ENCODE peak calls at places on chromosomes 4 and X, in ten cellular contexts. One of them, this sample, is unnamed.

GRCh38 chr4:86108152-86108551 is 251.7 kb downstream of the MAPK10 start:
- DNase-seq in fibroblast of pulmonary artery: no peak
- DNase-seq in CD8-positive, alpha-beta T cell: no peak
- DNase-seq in astrocyte of the spinal cord: peak; percentile 55
- DNase-seq in upper lobe of left lung: no peak
- DNase-seq in AG10803: peak; percentile 44
- DNase-seq in lung: no peak
- DNase-seq in mesothelial cell of epicardium: no peak
- DNase-seq in progenitor cell of endocrine pancreas: no peak
- DNase-seq in choroid plexus epithelial cell: peak; percentile 55
- DNase-seq in this sample: no peak

GRCh38 chrX:107712231-107713204 is 63.1 kb downstream of the TSC22D3 start:
- DNase-seq in fibroblast of pulmonary artery: peak; percentile 79
- DNase-seq in CD8-positive, alpha-beta T cell: peak; percentile 18
- DNase-seq in astrocyte of the spinal cord: peak; percentile 63
- DNase-seq in upper lobe of left lung: peak; percentile 68
- DNase-seq in AG10803: peak; percentile 44
- DNase-seq in lung: no peak
- DNase-seq in mesothelial cell of epicardium: no peak
- DNase-seq in progenitor cell of endocrine pancreas: no peak
- DNase-seq in choroid plexus epithelial cell: peak; percentile 72
- DNase-seq in this sample: no peak

GRCh38 chr4:99447079-99447478 is 11.9 kb upstream of the ADH7 start:
- DNase-seq in fibroblast of pulmonary artery: peak; percentile 82
- DNase-seq in CD8-positive, alpha-beta T cell: no peak
- DNase-seq in astrocyte of the spinal cord: peak; percentile 45
- DNase-seq in upper lobe of left lung: peak; percentile 30
- DNase-seq in AG10803: peak; percentile 64
- DNase-seq in lung: no peak
- DNase-seq in mesothelial cell of epicardium: no peak
- DNase-seq in progenitor cell of endocrine pancreas: no peak
- DNase-seq in choroid plexus epithelial cell: peak; percentile 61
- DNase-seq in this sample: no peak

GRCh38 chrX:23008431-23009099 is 8.8 kb downstream of the DDX53 start:
- DNase-seq in fibroblast of pulmonary artery: peak; percentile 41
- DNase-seq in CD8-positive, alpha-beta T cell: no peak
- DNase-seq in astrocyte of the spinal cord: peak; percentile 53
- DNase-seq in upper lobe of left lung: no peak
- DNase-seq in AG10803: peak; percentile 28
- DNase-seq in lung: no peak
- DNase-seq in mesothelial cell of epicardium: no peak
- DNase-seq in progenitor cell of endocrine pancreas: no peak
- DNase-seq in choroid plexus epithelial cell: peak; percentile 57
- DNase-seq in this sample: no peak

GRCh38 chr4:81580346-81581013 is 108.8 kb upstream of the RASGEF1B start:
- DNase-seq in fibroblast of pulmonary artery: no peak
- DNase-seq in CD8-positive, alpha-beta T cell: no peak
- DNase-seq in astrocyte of the spinal cord: no peak
- DNase-seq in upper lobe of left lung: no peak
- DNase-seq in AG10803: no peak
- DNase-seq in lung: no peak
- DNase-seq in mesothelial cell of epicardium: no peak
- DNase-seq in progenitor cell of endocrine pancreas: no peak
- DNase-seq in choroid plexus epithelial cell: no peak
- DNase-seq in this sample: no peak

GRCh38 chr4:57094482-57095223 is 15.5 kb downstream of the IGFBP7 start:
- DNase-seq in fibroblast of pulmonary artery: peak; percentile 72
- DNase-seq in CD8-positive, alpha-beta T cell: no peak
- DNase-seq in astrocyte of the spinal cord: peak; percentile 73
- DNase-seq in upper lobe of left lung: no peak
- DNase-seq in AG10803: peak; percentile 58
- DNase-seq in lung: no peak
- DNase-seq in mesothelial cell of epicardium: no peak
- DNase-seq in progenitor cell of endocrine pancreas: no peak
- DNase-seq in choroid plexus epithelial cell: peak; percentile 70
- DNase-seq in this sample: no peak

GRCh38 chr4:182923376-182923775 is 6.2 kb upstream of the DCTD start:
- DNase-seq in fibroblast of pulmonary artery: no peak
- DNase-seq in CD8-positive, alpha-beta T cell: no peak
- DNase-seq in astrocyte of the spinal cord: no peak
- DNase-seq in upper lobe of left lung: no peak
- DNase-seq in AG10803: no peak
- DNase-seq in lung: no peak
- DNase-seq in mesothelial cell of epicardium: no peak
- DNase-seq in progenitor cell of endocrine pancreas: no peak
- DNase-seq in choroid plexus epithelial cell: peak; percentile 29
- DNase-seq in this sample: no peak

GRCh38 chrX:107429090-107429489 is 20.4 kb upstream of the FRMPD3 start:
- DNase-seq in fibroblast of pulmonary artery: peak; percentile 42
- DNase-seq in CD8-positive, alpha-beta T cell: peak; percentile 25
- DNase-seq in astrocyte of the spinal cord: no peak
- DNase-seq in upper lobe of left lung: no peak
- DNase-seq in AG10803: peak; percentile 23
- DNase-seq in lung: no peak
- DNase-seq in mesothelial cell of epicardium: no peak
- DNase-seq in progenitor cell of endocrine pancreas: no peak
- DNase-seq in choroid plexus epithelial cell: peak; percentile 38
- DNase-seq in this sample: no peak

GRCh38 chr4:84939111-84939510 is 27.4 kb downstream of the WDFY3 start:
- DNase-seq in fibroblast of pulmonary artery: no peak
- DNase-seq in CD8-positive, alpha-beta T cell: no peak
- DNase-seq in astrocyte of the spinal cord: no peak
- DNase-seq in upper lobe of left lung: no peak
- DNase-seq in AG10803: no peak
- DNase-seq in lung: no peak
- DNase-seq in mesothelial cell of epicardium: no peak
- DNase-seq in progenitor cell of endocrine pancreas: no peak
- DNase-seq in choroid plexus epithelial cell: no peak
- DNase-seq in this sample: no peak

GRCh38 chr4:93237526-93237925 is 591.0 kb upstream of the ATOH1 start:
- DNase-seq in fibroblast of pulmonary artery: no peak
- DNase-seq in CD8-positive, alpha-beta T cell: no peak
- DNase-seq in astrocyte of the spinal cord: no peak
- DNase-seq in upper lobe of left lung: no peak
- DNase-seq in AG10803: no peak
- DNase-seq in lung: no peak
- DNase-seq in mesothelial cell of epicardium: no peak
- DNase-seq in progenitor cell of endocrine pancreas: no peak
- DNase-seq in choroid plexus epithelial cell: no peak
- DNase-seq in this sample: no peak

GRCh38 chrX:134981910-134982309 is 8.9 kb upstream of the SMIM10 start:
- DNase-seq in fibroblast of pulmonary artery: no peak
- DNase-seq in CD8-positive, alpha-beta T cell: no peak
- DNase-seq in astrocyte of the spinal cord: no peak
- DNase-seq in upper lobe of left lung: no peak
- DNase-seq in AG10803: no peak
- DNase-seq in lung: no peak
- DNase-seq in mesothelial cell of epicardium: no peak
- DNase-seq in progenitor cell of endocrine pancreas: no peak
- DNase-seq in choroid plexus epithelial cell: no peak
- DNase-seq in this sample: no peak

GRCh38 chrX:50081282-50081955 is 119.4 kb downstream of the AKAP4 start:
- DNase-seq in fibroblast of pulmonary artery: peak; percentile 49
- DNase-seq in CD8-positive, alpha-beta T cell: no peak
- DNase-seq in astrocyte of the spinal cord: peak; percentile 3
- DNase-seq in upper lobe of left lung: peak; percentile 68
- DNase-seq in AG10803: peak; percentile 26
- DNase-seq in lung: peak; percentile 34
- DNase-seq in mesothelial cell of epicardium: no peak
- DNase-seq in progenitor cell of endocrine pancreas: no peak
- DNase-seq in choroid plexus epithelial cell: peak; percentile 49
- DNase-seq in this sample: no peak

DNA sequence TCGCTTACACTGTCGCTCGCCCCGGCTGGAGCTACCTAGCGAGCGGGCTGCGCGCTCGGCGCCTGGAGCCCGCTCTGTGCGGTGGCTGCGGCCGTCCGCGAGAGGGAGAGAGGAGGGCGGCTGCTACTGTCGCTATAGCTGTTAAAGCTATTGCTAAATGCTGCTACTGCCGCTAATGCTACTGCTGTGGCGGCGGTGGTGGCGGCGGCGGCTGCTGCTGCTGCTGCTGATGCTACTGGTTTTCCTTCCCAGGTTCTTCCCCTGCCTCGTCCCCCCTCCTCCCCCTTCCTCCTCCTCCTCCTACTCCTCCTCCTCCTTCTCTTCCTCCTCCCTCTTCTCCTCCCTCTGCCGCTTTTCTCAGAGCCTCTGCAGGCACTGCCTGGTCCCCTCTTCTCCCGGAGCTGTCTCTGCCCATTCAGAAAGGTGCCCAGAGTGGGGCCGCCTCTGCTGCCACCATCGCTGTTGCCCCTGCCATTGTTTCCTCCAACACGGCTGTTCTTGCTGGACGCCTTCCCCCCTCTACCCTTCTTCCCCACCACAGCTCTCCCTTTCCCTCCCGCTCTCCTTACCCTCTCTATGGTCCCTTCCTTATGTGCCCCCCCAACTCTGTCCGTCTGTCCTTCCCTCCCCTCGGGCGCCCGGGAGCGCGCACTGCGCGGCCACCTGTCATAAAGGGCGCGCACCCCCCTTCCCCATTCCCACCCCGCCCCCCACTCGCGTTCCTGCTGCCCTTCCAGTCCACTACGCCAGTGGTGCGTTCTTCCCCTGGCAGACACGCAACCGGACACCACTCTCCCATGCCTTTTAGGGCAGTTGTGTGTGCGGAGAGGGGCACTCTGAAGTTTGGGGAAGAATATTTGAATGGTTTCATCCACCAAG is at the start of gene NEXMIF:
- DNase-seq in fibroblast of pulmonary artery: peak; percentile 7
- DNase-seq in CD8-positive, alpha-beta T cell: no peak
- DNase-seq in astrocyte of the spinal cord: no peak
- DNase-seq in upper lobe of left lung: peak; percentile 26
- DNase-seq in AG10803: peak; percentile 9
- DNase-seq in lung: peak; percentile 29
- DNase-seq in mesothelial cell of epicardium: no peak
- DNase-seq in progenitor cell of endocrine pancreas: peak; percentile 49
- DNase-seq in choroid plexus epithelial cell: peak; percentile 15
- DNase-seq in this sample: peak; percentile 22
- TF ChIP-seq CTCF in fibroblast of pulmonary artery: no peak
- TF ChIP-seq CTCF in CD8-positive, alpha-beta T cell: no peak
- TF ChIP-seq CTCF in astrocyte of the spinal cord: peak; percentile 18
- TF ChIP-seq CTCF in upper lobe of left lung: no peak
- TF ChIP-seq CTCF in AG10803: no peak
- TF ChIP-seq CTCF in lung: no peak
- TF ChIP-seq CTCF in mesothelial cell of epicardium: no peak
- TF ChIP-seq CTCF in progenitor cell of endocrine pancreas: peak; percentile 47
- TF ChIP-seq CTCF in choroid plexus epithelial cell: no peak
- TF ChIP-seq CTCF in this sample: peak; percentile 5

GRCh38 chr4:373062-373839 is 35.6 kb downstream of the ZNF141 start:
- DNase-seq in fibroblast of pulmonary artery: no peak
- DNase-seq in CD8-positive, alpha-beta T cell: no peak
- DNase-seq in astrocyte of the spinal cord: peak; percentile 12
- DNase-seq in upper lobe of left lung: no peak
- DNase-seq in AG10803: no peak
- DNase-seq in lung: no peak
- DNase-seq in mesothelial cell of epicardium: no peak
- DNase-seq in progenitor cell of endocrine pancreas: no peak
- DNase-seq in choroid plexus epithelial cell: no peak
- DNase-seq in this sample: no peak

DNA sequence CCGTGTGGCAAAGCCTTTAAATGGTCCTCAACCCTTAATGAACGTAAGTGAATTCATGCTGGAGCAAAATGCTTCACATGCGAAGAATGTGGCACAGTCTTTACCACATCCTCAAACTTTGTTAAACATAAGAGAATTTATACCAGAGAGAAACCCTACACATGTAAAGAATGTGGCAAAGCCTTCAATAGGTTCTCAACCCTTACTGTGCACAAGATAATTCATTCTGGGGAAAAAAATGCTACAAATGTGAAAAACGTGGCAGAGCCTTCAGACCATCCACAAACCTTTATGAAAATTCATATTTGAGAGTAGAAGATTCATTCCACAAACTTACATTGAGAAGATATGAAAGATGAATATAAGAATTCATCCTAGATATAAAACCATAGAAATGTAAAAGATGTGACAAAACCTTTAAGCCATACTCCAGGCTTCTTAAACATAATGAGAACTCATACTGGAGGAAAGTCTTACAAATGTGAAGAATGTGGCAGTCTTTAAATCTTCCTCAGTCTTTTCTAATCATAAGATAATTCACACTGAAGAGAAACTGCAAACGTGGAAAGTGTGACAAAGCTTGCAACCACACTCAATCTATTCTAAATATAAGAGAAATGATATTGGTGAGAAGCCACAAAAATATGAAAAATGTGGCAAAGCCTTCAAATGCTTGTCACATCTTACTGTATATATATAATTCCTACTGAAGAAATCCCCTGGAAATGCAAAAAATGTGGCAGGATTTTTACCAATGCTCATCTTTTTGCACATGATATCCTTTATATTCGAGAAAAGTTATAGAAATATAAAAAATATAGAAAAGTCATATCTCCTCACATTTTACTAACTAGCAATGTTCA is 36.9 kb downstream of the ZNF141 start:
- DNase-seq in fibroblast of pulmonary artery: no peak
- DNase-seq in CD8-positive, alpha-beta T cell: no peak
- DNase-seq in astrocyte of the spinal cord: no peak
- DNase-seq in upper lobe of left lung: no peak
- DNase-seq in AG10803: no peak
- DNase-seq in lung: no peak
- DNase-seq in mesothelial cell of epicardium: no peak
- DNase-seq in progenitor cell of endocrine pancreas: no peak
- DNase-seq in choroid plexus epithelial cell: no peak
- DNase-seq in this sample: no peak
- TF ChIP-seq CTCF in fibroblast of pulmonary artery: no peak
- TF ChIP-seq CTCF in CD8-positive, alpha-beta T cell: no peak
- TF ChIP-seq CTCF in astrocyte of the spinal cord: no peak
- TF ChIP-seq CTCF in upper lobe of left lung: no peak
- TF ChIP-seq CTCF in AG10803: no peak
- TF ChIP-seq CTCF in lung: no peak
- TF ChIP-seq CTCF in mesothelial cell of epicardium: no peak
- TF ChIP-seq CTCF in progenitor cell of endocrine pancreas: no peak
- TF ChIP-seq CTCF in choroid plexus epithelial cell: no peak
- TF ChIP-seq CTCF in this sample: no peak

DNA sequence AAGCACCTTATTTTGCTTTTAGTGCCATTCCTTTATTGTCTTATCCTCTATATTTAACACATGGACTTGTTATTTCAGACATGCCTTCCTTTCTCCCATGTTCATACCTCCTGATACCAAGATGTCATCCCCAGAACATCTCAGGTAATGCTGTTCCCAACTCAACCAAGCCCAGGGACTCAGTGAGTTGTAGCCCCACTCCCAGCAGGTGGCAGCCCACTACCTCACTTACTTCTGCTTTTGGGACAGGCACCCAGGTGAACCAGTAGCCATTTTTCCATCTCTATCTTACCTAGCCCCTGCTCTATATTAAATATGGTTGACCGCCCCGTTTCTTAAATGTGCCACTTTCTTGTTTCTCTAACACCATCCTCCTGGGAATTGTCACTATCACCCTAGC is 199.0 kb downstream of the DCHS2 start:
- DNase-seq in fibroblast of pulmonary artery: no peak
- DNase-seq in CD8-positive, alpha-beta T cell: no peak
- DNase-seq in astrocyte of the spinal cord: no peak
- DNase-seq in upper lobe of left lung: no peak
- DNase-seq in AG10803: no peak
- DNase-seq in lung: no peak
- DNase-seq in mesothelial cell of epicardium: no peak
- DNase-seq in progenitor cell of endocrine pancreas: no peak
- DNase-seq in choroid plexus epithelial cell: no peak
- DNase-seq in this sample: no peak
- TF ChIP-seq CTCF in fibroblast of pulmonary artery: no peak
- TF ChIP-seq CTCF in CD8-positive, alpha-beta T cell: no peak
- TF ChIP-seq CTCF in astrocyte of the spinal cord: no peak
- TF ChIP-seq CTCF in upper lobe of left lung: no peak
- TF ChIP-seq CTCF in AG10803: no peak
- TF ChIP-seq CTCF in lung: no peak
- TF ChIP-seq CTCF in mesothelial cell of epicardium: no peak
- TF ChIP-seq CTCF in progenitor cell of endocrine pancreas: no peak
- TF ChIP-seq CTCF in choroid plexus epithelial cell: no peak
- TF ChIP-seq CTCF in this sample: no peak

GRCh38 chr4:33160126-33160525 is 2440.0 kb downstream of the PCDH7 start:
- DNase-seq in fibroblast of pulmonary artery: peak; percentile 76
- DNase-seq in CD8-positive, alpha-beta T cell: no peak
- DNase-seq in astrocyte of the spinal cord: no peak
- DNase-seq in upper lobe of left lung: no peak
- DNase-seq in AG10803: peak; percentile 55
- DNase-seq in lung: no peak
- DNase-seq in mesothelial cell of epicardium: no peak
- DNase-seq in progenitor cell of endocrine pancreas: no peak
- DNase-seq in choroid plexus epithelial cell: peak; percentile 47
- DNase-seq in this sample: no peak
- TF ChIP-seq CTCF in fibroblast of pulmonary artery: peak; percentile 83
- TF ChIP-seq CTCF in CD8-positive, alpha-beta T cell: no peak
- TF ChIP-seq CTCF in astrocyte of the spinal cord: peak; percentile 45
- TF ChIP-seq CTCF in upper lobe of left lung: no peak
- TF ChIP-seq CTCF in AG10803: peak; percentile 79
- TF ChIP-seq CTCF in lung: no peak
- TF ChIP-seq CTCF in mesothelial cell of epicardium: no peak
- TF ChIP-seq CTCF in progenitor cell of endocrine pancreas: peak; percentile 46
- TF ChIP-seq CTCF in choroid plexus epithelial cell: peak; percentile 63
- TF ChIP-seq CTCF in this sample: peak; percentile 13